ENCODE peak calls at places on chromosomes 13 and 19, in six cellular contexts. L is PC-9, U is cardiac muscle cell, G is choroid plexus epithelial cell, F is tibial artery, S is mucosa of descending colon. X is an unnamed sample.
A peak's percentile ranks its signal among the peaks of the same experiment; 100 is the strongest.

GRCh38 chr13:30339721-30340366 is 32.5 kb upstream of the KATNAL1 start:
- DNase-seq in U (no peak), L (no peak), G (no peak), S (no peak), F (no peak), X (peak; percentile 21)

GRCh38 chr19:30523791-30524190 is 151.6 kb downstream of the ZNF536 start:
- DNase-seq in F (no peak), S (no peak), L (no peak), G (no peak), U (no peak), X (no peak)

GRCh38 chr19:9709305-9709704 is 34.4 kb upstream of the ZNF562 start:
- DNase-seq in L (no peak), G (no peak), F (peak; percentile 45), U (no peak), S (no peak), X (no peak)

GRCh38 chr19:2607712-2608601 is 94.5 kb downstream of the GNG7 start:
- DNase-seq in U (no peak), F (peak; percentile 11), G (no peak), L (no peak), S (no peak), X (no peak)

GRCh38 chr19:2341987-2342386 is 13.5 kb downstream of the SPPL2B start:
- DNase-seq in U (no peak), L (peak; percentile 85), G (no peak), S (peak; percentile 38), F (no peak), X (no peak)

GRCh38 chr19:31826325-31826724 is 477.1 kb upstream of the TSHZ3 start:
- DNase-seq in L (no peak), S (no peak), U (no peak), F (no peak), G (no peak), X (no peak)

GRCh38 chr13:110228936-110229904 is 77.7 kb downstream of the COL4A1 start:
- DNase-seq in G (peak; percentile 71), F (no peak), U (no peak), L (no peak), S (no peak), X (no peak)

GRCh38 chr19:17370026-17370587 is 7.0 kb downstream of the PLVAP start:
- DNase-seq in S (no peak), U (no peak), G (peak; percentile 84), F (no peak), L (no peak), X (peak; percentile 84)

GRCh38 chr19:53908933-53909415 is at the start of gene CACNG7:
- DNase-seq in L (no peak), G (no peak), S (no peak), F (no peak), U (no peak), X (peak; percentile 26)

GRCh38 chr13:84645196-84646071 is 763.2 kb upstream of the SLITRK1 start:
- DNase-seq in S (no peak), L (no peak), G (peak; percentile 16), F (no peak), U (no peak), X (peak; percentile 37)

GRCh38 chr19:54160182-54160811 is 776 bp upstream of the LENG1 start:
- DNase-seq in F (no peak), G (peak; percentile 25), L (no peak), U (no peak), S (peak; percentile 72), X (peak; percentile 49)

GRCh38 chr19:30209617-30210600 is 162.3 kb upstream of the ZNF536 start:
- DNase-seq in L (no peak), F (no peak), G (no peak), U (no peak), S (no peak), X (no peak)

GRCh38 chr13:31334994-31335549 is 135.3 kb downstream of the B3GLCT start:
- DNase-seq in S (no peak), G (no peak), U (no peak), F (no peak), L (no peak), X (no peak)

GRCh38 chr19:10270180-10270615 is 722 bp upstream of the ICAM1 start:
- DNase-seq in L (no peak), F (peak; percentile 72), S (peak; percentile 93), G (peak; percentile 48), U (no peak), X (peak; percentile 53)

GRCh38 chr13:80778302-80778701 is 437.4 kb upstream of the SPRY2 start:
- DNase-seq in L (no peak), S (no peak), F (no peak), U (no peak), G (no peak), X (no peak)

GRCh38 chr13:91346848-91347211 is 657 bp upstream of the MIR17HG start:
- DNase-seq in S (no peak), G (peak; percentile 27), F (no peak), L (no peak), U (peak; percentile 45), X (peak; percentile 7)

GRCh38 chr13:65889368-65889767 is 1340.8 kb downstream of the PCDH9 start:
- DNase-seq in S (no peak), L (no peak), U (no peak), F (no peak), G (no peak), X (peak; percentile 5)

GRCh38 chr13:20401958-20402856 is 123.5 kb downstream of the CRYL1 start:
- DNase-seq in G (peak; percentile 56), S (no peak), F (no peak), L (peak; percentile 53), U (no peak), X (peak; percentile 36)

GRCh38 chr13:47904239-47904638 is 96.8 kb downstream of the SUCLA2 start:
- DNase-seq in L (no peak), G (no peak), U (no peak), F (no peak), S (no peak), X (no peak)

GRCh38 chr13:46184277-46184699 is 2.3 kb upstream of the LCP1 start:
- DNase-seq in U (peak; percentile 35), S (peak; percentile 79), G (peak; percentile 41), L (no peak), F (no peak), X (peak; percentile 19)

DNA sequence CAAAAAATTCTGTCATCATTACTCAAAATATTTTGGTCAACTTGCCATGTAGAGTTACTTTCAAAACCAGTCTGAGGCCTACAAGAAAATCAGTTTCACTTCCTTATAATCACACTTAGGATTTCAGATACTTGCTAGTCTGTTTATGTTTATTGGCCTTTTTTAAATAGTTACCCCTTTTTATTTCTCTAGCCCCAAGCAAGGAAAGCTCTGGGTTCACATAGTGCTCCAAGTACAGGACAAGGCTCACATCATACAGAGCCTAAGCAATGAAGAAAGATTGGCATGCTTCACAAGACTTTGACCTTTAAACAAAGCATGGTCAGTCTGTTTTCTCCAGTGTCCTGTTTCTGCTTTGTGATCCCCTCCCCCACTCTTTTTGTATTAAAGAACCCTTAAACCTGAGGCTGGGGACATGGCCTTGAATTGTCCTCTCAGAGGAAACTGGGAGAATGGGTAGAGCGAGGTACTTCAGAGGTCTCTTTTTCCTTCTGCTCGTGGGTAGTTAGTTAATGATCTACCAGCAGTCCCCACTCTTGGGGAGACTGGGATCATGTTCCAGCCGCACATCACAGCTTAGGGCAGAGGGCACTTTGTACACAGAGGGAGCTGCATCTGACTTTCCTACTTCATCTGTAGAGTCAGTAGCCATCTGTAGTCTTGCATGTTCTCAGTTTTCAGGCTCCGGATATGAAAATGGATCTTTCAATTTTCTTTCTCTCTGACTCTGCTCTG is 30.6 kb downstream of the CEACAM1 start:
- DNase-seq in G (no peak), F (no peak), S (no peak), U (peak; percentile 10), L (no peak), X (no peak)
- H3K4me3 ChIP-seq in G (no peak overlapping the region), F (no peak overlapping the region), S (peak overlapping the region; percentile 11), U (no peak overlapping the region), L (no peak overlapping the region), X (no peak overlapping the region)

GRCh38 chr13:73767747-73768315 is 366.4 kb downstream of the KLF12 start:
- DNase-seq in F (no peak), L (no peak), U (no peak), S (no peak), G (no peak), X (no peak)
- TF ChIP-seq CTCF in F (no peak), L (peak; percentile 57), U (peak; percentile 32), S (no peak), G (peak; percentile 60), X (peak; percentile 47)

DNA sequence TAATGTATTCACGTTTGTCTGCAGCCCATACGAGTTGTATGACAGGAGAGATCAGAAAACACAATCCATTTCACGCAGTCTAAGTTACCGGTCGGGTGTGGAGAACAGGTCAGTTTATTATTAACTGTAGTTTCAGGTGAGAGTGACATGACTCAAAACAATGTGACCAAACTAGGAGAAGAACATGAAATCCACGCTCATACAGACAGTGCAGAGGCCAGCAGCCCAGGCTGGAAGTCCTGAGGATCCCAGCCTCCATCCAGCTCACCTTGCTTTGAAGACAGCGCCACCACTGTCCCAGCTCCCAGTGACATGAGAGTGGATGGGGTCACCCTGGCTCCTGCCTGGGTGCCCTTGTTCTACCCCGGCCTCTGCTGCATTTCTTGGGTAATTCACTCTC is 19.7 kb upstream of the ATP11A start:
- DNase-seq in U (no peak), F (peak; percentile 10), L (no peak), S (no peak), G (no peak), X (no peak)
- H3K4me3 ChIP-seq in U (no peak overlapping the region), F (no peak overlapping the region), L (no peak overlapping the region), S (no peak overlapping the region), G (no peak overlapping the region), X (no peak overlapping the region)

GRCh38 chr19:12825259-12826131 is 8.9 kb downstream of the RTBDN start:
- DNase-seq in S (no peak), L (no peak), G (no peak), F (no peak), U (peak; percentile 76), X (no peak)
- TF ChIP-seq CTCF in S (peak; percentile 16), L (peak; percentile 30), G (peak; percentile 53), F (no peak), U (peak; percentile 42), X (peak; percentile 34)

GRCh38 chr19:33905473-33905936 is 108.8 kb downstream of the KCTD15 start:
- DNase-seq in L (no peak), F (no peak), U (peak; percentile 22), S (no peak), G (peak; percentile 46), X (no peak)
- H3K4me3 ChIP-seq in L (no peak overlapping the region), F (peak overlapping the region; percentile 45), U (peak overlapping the region; percentile 30), S (peak overlapping the region; percentile 3), G (peak overlapping the region; percentile 61), X (peak overlapping the region; percentile 46)

X was measured in fibroblast of pulmonary artery.